ENCODE peak calls at places on chromosomes 7 and 10, in nine cellular contexts. One of them, this sample, is unnamed.

GRCh38 chr7:30448461-30449189 is 30.0 kb downstream of the NOD1 start:
- DNase-seq in GM12878: no peak
- DNase-seq in uterus: no peak
- DNase-seq in GM12892: no peak
- DNase-seq in upper lobe of left lung: no peak
- DNase-seq in ovary: no peak
- DNase-seq in H54: no peak
- DNase-seq in stomach: peak
- DNase-seq in A549: no peak
- DNase-seq in this sample: no peak

GRCh38 chr7:27734583-27734982 is 5.4 kb upstream of the TAX1BP1 start:
- DNase-seq in GM12878: no peak
- DNase-seq in stomach: no peak
- DNase-seq in uterus: no peak
- DNase-seq in upper lobe of left lung: no peak
- DNase-seq in ovary: no peak
- DNase-seq in GM12892: no peak
- DNase-seq in H54: no peak
- DNase-seq in A549: no peak
- DNase-seq in this sample: no peak

GRCh38 chr10:14153570-14154055 is 177.1 kb downstream of the FRMD4A start:
- DNase-seq in uterus: no peak
- DNase-seq in ovary: no peak
- DNase-seq in upper lobe of left lung: peak
- DNase-seq in A549: no peak
- DNase-seq in GM12892: no peak
- DNase-seq in GM12878: no peak
- DNase-seq in stomach: no peak
- DNase-seq in H54: no peak
- DNase-seq in this sample: no peak

GRCh38 chr7:127792528-127793342 is 140.7 kb downstream of the SND1 start:
- DNase-seq in upper lobe of left lung: no peak
- DNase-seq in GM12892: no peak
- DNase-seq in uterus: no peak
- DNase-seq in A549: peak
- DNase-seq in GM12878: no peak
- DNase-seq in stomach: peak
- DNase-seq in ovary: no peak
- DNase-seq in H54: peak
- DNase-seq in this sample: peak

GRCh38 chr10:99920901-99921300 is 88.8 kb downstream of the DNMBP start:
- DNase-seq in ovary: no peak
- DNase-seq in stomach: no peak
- DNase-seq in upper lobe of left lung: no peak
- DNase-seq in A549: no peak
- DNase-seq in uterus: no peak
- DNase-seq in H54: peak
- DNase-seq in GM12878: no peak
- DNase-seq in GM12892: no peak
- DNase-seq in this sample: no peak

GRCh38 chr7:32206987-32207386 is 136.8 kb upstream of the PDE1C start:
- DNase-seq in ovary: no peak
- DNase-seq in stomach: no peak
- DNase-seq in uterus: no peak
- DNase-seq in GM12878: no peak
- DNase-seq in upper lobe of left lung: peak
- DNase-seq in H54: peak
- DNase-seq in A549: peak
- DNase-seq in GM12892: no peak
- DNase-seq in this sample: no peak

GRCh38 chr7:106038916-106039315 is 73.2 kb downstream of the SYPL1 start:
- DNase-seq in upper lobe of left lung: no peak
- DNase-seq in GM12878: no peak
- DNase-seq in GM12892: no peak
- DNase-seq in A549: no peak
- DNase-seq in ovary: no peak
- DNase-seq in H54: no peak
- DNase-seq in stomach: no peak
- DNase-seq in uterus: no peak
- DNase-seq in this sample: no peak

GRCh38 chr10:4758256-4758655 is 67.8 kb upstream of the AKR1E2 start:
- DNase-seq in stomach: no peak
- DNase-seq in upper lobe of left lung: no peak
- DNase-seq in A549: no peak
- DNase-seq in ovary: no peak
- DNase-seq in H54: no peak
- DNase-seq in uterus: no peak
- DNase-seq in GM12878: no peak
- DNase-seq in GM12892: no peak
- DNase-seq in this sample: no peak

GRCh38 chr7:92916751-92917369 is 80.5 kb upstream of the CDK6 start:
- DNase-seq in upper lobe of left lung: no peak
- DNase-seq in GM12878: no peak
- DNase-seq in GM12892: no peak
- DNase-seq in ovary: no peak
- DNase-seq in uterus: no peak
- DNase-seq in stomach: no peak
- DNase-seq in A549: no peak
- DNase-seq in H54: peak
- DNase-seq in this sample: no peak

GRCh38 chr10:102408081-102408727 is 10.4 kb downstream of the PSD start:
- DNase-seq in ovary: no peak
- DNase-seq in uterus: peak
- DNase-seq in GM12878: no peak
- DNase-seq in H54: no peak
- DNase-seq in stomach: no peak
- DNase-seq in A549: no peak
- DNase-seq in GM12892: no peak
- DNase-seq in upper lobe of left lung: no peak
- DNase-seq in this sample: peak

GRCh38 chr10:122181055-122181732 is 89.9 kb upstream of the BTBD16 start:
- DNase-seq in GM12878: no peak
- DNase-seq in upper lobe of left lung: no peak
- DNase-seq in uterus: no peak
- DNase-seq in ovary: no peak
- DNase-seq in H54: peak
- DNase-seq in stomach: no peak
- DNase-seq in A549: no peak
- DNase-seq in GM12892: no peak
- DNase-seq in this sample: no peak

GRCh38 chr7:100493476-100494264 is 9.9 kb downstream of the NYAP1 start:
- DNase-seq in GM12892: peak
- DNase-seq in A549: no peak
- DNase-seq in ovary: peak
- DNase-seq in uterus: no peak
- DNase-seq in upper lobe of left lung: peak
- DNase-seq in H54: no peak
- DNase-seq in GM12878: no peak
- DNase-seq in stomach: peak
- DNase-seq in this sample: peak

GRCh38 chr7:157358041-157358752 is 21.4 kb downstream of the DNAJB6 start:
- DNase-seq in H54: no peak
- DNase-seq in GM12878: no peak
- DNase-seq in A549: no peak
- DNase-seq in upper lobe of left lung: no peak
- DNase-seq in stomach: no peak
- DNase-seq in ovary: no peak
- DNase-seq in GM12892: no peak
- DNase-seq in uterus: no peak
- DNase-seq in this sample: no peak

GRCh38 chr7:157352506-157352905 is 15.7 kb downstream of the DNAJB6 start:
- DNase-seq in uterus: no peak
- DNase-seq in stomach: no peak
- DNase-seq in H54: no peak
- DNase-seq in GM12892: no peak
- DNase-seq in upper lobe of left lung: no peak
- DNase-seq in ovary: no peak
- DNase-seq in A549: no peak
- DNase-seq in GM12878: no peak
- DNase-seq in this sample: no peak

GRCh38 chr7:157358753-157359096 is 21.9 kb downstream of the DNAJB6 start:
- DNase-seq in GM12892: no peak
- DNase-seq in upper lobe of left lung: no peak
- DNase-seq in GM12878: no peak
- DNase-seq in H54: no peak
- DNase-seq in A549: no peak
- DNase-seq in stomach: no peak
- DNase-seq in ovary: no peak
- DNase-seq in uterus: no peak
- DNase-seq in this sample: no peak

GRCh38 chr7:157357129-157358040 is 20.6 kb downstream of the DNAJB6 start:
- DNase-seq in GM12878: peak
- DNase-seq in stomach: no peak
- DNase-seq in GM12892: peak
- DNase-seq in A549: no peak
- DNase-seq in upper lobe of left lung: no peak
- DNase-seq in H54: no peak
- DNase-seq in uterus: no peak
- DNase-seq in ovary: no peak
- DNase-seq in this sample: no peak

DNA sequence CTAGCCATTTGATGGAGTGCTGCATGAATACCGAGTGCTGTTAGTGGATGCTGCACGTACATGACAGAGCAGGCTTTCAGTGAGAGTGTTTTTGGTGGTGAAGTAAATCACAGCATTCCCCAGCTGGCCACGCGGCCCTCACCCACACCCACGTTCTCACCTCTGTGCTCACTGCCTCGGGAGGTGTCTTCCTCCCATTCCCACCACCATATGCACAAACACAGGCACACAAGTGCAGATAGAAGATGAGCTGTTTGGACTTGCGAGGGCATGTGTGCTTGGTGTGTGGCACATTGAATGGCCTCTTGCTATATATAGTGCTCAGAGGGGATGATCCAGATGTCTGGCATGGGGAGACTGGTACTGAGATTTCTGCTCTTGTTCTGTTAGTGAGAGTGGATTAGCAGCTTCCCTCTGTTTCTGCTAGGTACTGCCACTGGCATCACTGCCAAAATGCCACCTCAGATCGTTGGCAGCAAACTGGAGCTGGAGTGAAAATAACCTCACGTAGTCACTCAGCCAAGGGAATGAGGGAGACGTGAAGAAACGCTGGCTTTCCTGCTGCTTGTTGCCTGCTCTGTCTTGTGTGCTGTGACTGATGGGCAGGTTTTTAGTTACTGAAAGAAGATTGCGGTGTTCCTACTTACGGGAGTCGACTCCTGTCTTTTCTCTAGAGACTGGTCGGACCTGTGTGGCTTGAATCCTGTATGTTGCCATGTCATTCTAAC is 19.1 kb downstream of the DNAJB6 start:
- DNase-seq in A549: no peak
- DNase-seq in GM12892: no peak
- DNase-seq in H54: no peak
- DNase-seq in stomach: peak
- DNase-seq in ovary: no peak
- DNase-seq in upper lobe of left lung: no peak
- DNase-seq in GM12878: no peak
- DNase-seq in uterus: no peak
- DNase-seq in this sample: no peak
- TF ChIP-seq POLR2A in A549: no peak
- TF ChIP-seq POLR2A in GM12892: no peak
- TF ChIP-seq POLR2A in H54: no peak
- TF ChIP-seq POLR2A in stomach: no peak
- TF ChIP-seq POLR2A in ovary: no peak
- TF ChIP-seq POLR2A in upper lobe of left lung: no peak
- TF ChIP-seq POLR2A in GM12878: no peak
- TF ChIP-seq POLR2A in uterus: no peak
- TF ChIP-seq POLR2A in this sample: no peak

GRCh38 chr10:97895915-97896314 is 46.3 kb downstream of the GOLGA7B start:
- DNase-seq in stomach: no peak
- DNase-seq in ovary: no peak
- DNase-seq in H54: no peak
- DNase-seq in A549: no peak
- DNase-seq in upper lobe of left lung: no peak
- DNase-seq in uterus: no peak
- DNase-seq in GM12892: no peak
- DNase-seq in GM12878: no peak
- DNase-seq in this sample: no peak
- TF ChIP-seq POLR2A in stomach: no peak
- TF ChIP-seq POLR2A in ovary: no peak
- TF ChIP-seq POLR2A in H54: no peak
- TF ChIP-seq POLR2A in A549: no peak
- TF ChIP-seq POLR2A in upper lobe of left lung: no peak
- TF ChIP-seq POLR2A in uterus: no peak
- TF ChIP-seq POLR2A in GM12892: no peak
- TF ChIP-seq POLR2A in GM12878: no peak
- TF ChIP-seq POLR2A in this sample: no peak

GRCh38 chr10:79943871-79944270 is 5.0 kb downstream of the SFTPD start:
- DNase-seq in GM12878: no peak
- DNase-seq in A549: no peak
- DNase-seq in upper lobe of left lung: no peak
- DNase-seq in GM12892: no peak
- DNase-seq in H54: no peak
- DNase-seq in ovary: no peak
- DNase-seq in stomach: no peak
- DNase-seq in uterus: no peak
- DNase-seq in this sample: no peak
- TF ChIP-seq POLR2A in GM12878: no peak
- TF ChIP-seq POLR2A in A549: no peak
- TF ChIP-seq POLR2A in upper lobe of left lung: no peak
- TF ChIP-seq POLR2A in GM12892: no peak
- TF ChIP-seq POLR2A in H54: no peak
- TF ChIP-seq POLR2A in ovary: no peak
- TF ChIP-seq POLR2A in stomach: no peak
- TF ChIP-seq POLR2A in uterus: no peak
- TF ChIP-seq POLR2A in this sample: no peak

GRCh38 chr10:91634246-91634645 is 1.4 kb upstream of the PPP1R3C start:
- DNase-seq in GM12878: no peak
- DNase-seq in H54: no peak
- DNase-seq in A549: no peak
- DNase-seq in upper lobe of left lung: no peak
- DNase-seq in uterus: no peak
- DNase-seq in ovary: no peak
- DNase-seq in stomach: no peak
- DNase-seq in GM12892: no peak
- DNase-seq in this sample: no peak

GRCh38 chr10:91634898-91635297 is 2.0 kb upstream of the PPP1R3C start:
- DNase-seq in upper lobe of left lung: no peak
- DNase-seq in A549: no peak
- DNase-seq in H54: no peak
- DNase-seq in ovary: no peak
- DNase-seq in uterus: no peak
- DNase-seq in GM12878: no peak
- DNase-seq in GM12892: no peak
- DNase-seq in stomach: no peak
- DNase-seq in this sample: no peak

GRCh38 chr10:91630592-91630991 is 2.3 kb downstream of the PPP1R3C start:
- DNase-seq in stomach: no peak
- DNase-seq in H54: no peak
- DNase-seq in A549: no peak
- DNase-seq in GM12892: no peak
- DNase-seq in ovary: no peak
- DNase-seq in uterus: no peak
- DNase-seq in GM12878: no peak
- DNase-seq in upper lobe of left lung: no peak
- DNase-seq in this sample: no peak

GRCh38 chr10:91635401-91636400 is 2.8 kb upstream of the PPP1R3C start:
- DNase-seq in ovary: peak
- DNase-seq in A549: peak
- DNase-seq in upper lobe of left lung: no peak
- DNase-seq in H54: peak
- DNase-seq in GM12892: no peak
- DNase-seq in uterus: peak
- DNase-seq in stomach: peak
- DNase-seq in GM12878: no peak
- DNase-seq in this sample: peak

GRCh38 chr10:91632671-91633550 is at the start of gene PPP1R3C:
- DNase-seq in GM12892: peak
- DNase-seq in uterus: peak
- DNase-seq in GM12878: no peak
- DNase-seq in upper lobe of left lung: peak
- DNase-seq in ovary: peak
- DNase-seq in H54: peak
- DNase-seq in stomach: peak
- DNase-seq in A549: peak
- DNase-seq in this sample: peak
- TF ChIP-seq POLR2A in GM12892: no peak
- TF ChIP-seq POLR2A in uterus: no peak
- TF ChIP-seq POLR2A in GM12878: no peak
- TF ChIP-seq POLR2A in upper lobe of left lung: no peak
- TF ChIP-seq POLR2A in ovary: peak
- TF ChIP-seq POLR2A in H54: peak
- TF ChIP-seq POLR2A in stomach: no peak
- TF ChIP-seq POLR2A in A549: peak
- TF ChIP-seq POLR2A in this sample: peak

This sample was measured in transverse colon.